ENCODE peak calls at places on chromosomes 1 and 21, in six cellular contexts. One of them, this sample, is unnamed.

GRCh38 chr1:153550398-153550758 is 1.3 kb upstream of the S100A3 start:
- DNase-seq in M059J: no peak
- DNase-seq in nucleus accumbens: no peak
- DNase-seq in GM18507: no peak
- DNase-seq in PC-3: no peak
- DNase-seq in stimulated activated CD8-positive, alpha-beta memory T cell treated with anti-CD3 and anti-CD28 coated beads, Interleukin-4, amount 100 ng/mL, for 1 hour: no peak
- DNase-seq in this sample: no peak

GRCh38 chr1:48329905-48330304 is 107.4 kb downstream of the SLC5A9 start:
- DNase-seq in M059J: no peak
- DNase-seq in nucleus accumbens: no peak
- DNase-seq in GM18507: no peak
- DNase-seq in PC-3: no peak
- DNase-seq in stimulated activated CD8-positive, alpha-beta memory T cell treated with anti-CD3 and anti-CD28 coated beads, Interleukin-4, amount 100 ng/mL, for 1 hour: no peak
- DNase-seq in this sample: no peak

GRCh38 chr1:50458507-50458906 is 35.3 kb upstream of the DMRTA2 start:
- DNase-seq in M059J: no peak
- DNase-seq in nucleus accumbens: no peak
- DNase-seq in GM18507: no peak
- DNase-seq in PC-3: no peak
- DNase-seq in stimulated activated CD8-positive, alpha-beta memory T cell treated with anti-CD3 and anti-CD28 coated beads, Interleukin-4, amount 100 ng/mL, for 1 hour: no peak
- DNase-seq in this sample: no peak

GRCh38 chr1:202122639-202123335 is at the start of gene GPR37L1:
- DNase-seq in M059J: peak; percentile 56
- DNase-seq in nucleus accumbens: peak; percentile 62
- DNase-seq in GM18507: no peak
- DNase-seq in PC-3: peak; percentile 32
- DNase-seq in stimulated activated CD8-positive, alpha-beta memory T cell treated with anti-CD3 and anti-CD28 coated beads, Interleukin-4, amount 100 ng/mL, for 1 hour: no peak
- DNase-seq in this sample: no peak

GRCh38 chr1:206489980-206490534 is 17.3 kb upstream of the RASSF5 start:
- DNase-seq in M059J: peak; percentile 66
- DNase-seq in nucleus accumbens: no peak
- DNase-seq in GM18507: peak; percentile 71
- DNase-seq in PC-3: peak; percentile 93
- DNase-seq in stimulated activated CD8-positive, alpha-beta memory T cell treated with anti-CD3 and anti-CD28 coated beads, Interleukin-4, amount 100 ng/mL, for 1 hour: peak; percentile 43
- DNase-seq in this sample: no peak

GRCh38 chr1:94773931-94774422 is 46.2 kb upstream of the SLC44A3 start:
- DNase-seq in M059J: peak; percentile 83
- DNase-seq in nucleus accumbens: no peak
- DNase-seq in GM18507: no peak
- DNase-seq in PC-3: peak; percentile 51
- DNase-seq in stimulated activated CD8-positive, alpha-beta memory T cell treated with anti-CD3 and anti-CD28 coated beads, Interleukin-4, amount 100 ng/mL, for 1 hour: no peak
- DNase-seq in this sample: no peak

GRCh38 chr1:2019162-2019542 is at the start of gene GABRD:
- DNase-seq in M059J: no peak
- DNase-seq in nucleus accumbens: no peak
- DNase-seq in GM18507: no peak
- DNase-seq in PC-3: no peak
- DNase-seq in stimulated activated CD8-positive, alpha-beta memory T cell treated with anti-CD3 and anti-CD28 coated beads, Interleukin-4, amount 100 ng/mL, for 1 hour: no peak
- DNase-seq in this sample: no peak

GRCh38 chr1:10819198-10819901 is 22.9 kb upstream of the CASZ1 start:
- DNase-seq in M059J: no peak
- DNase-seq in nucleus accumbens: no peak
- DNase-seq in GM18507: no peak
- DNase-seq in PC-3: no peak
- DNase-seq in stimulated activated CD8-positive, alpha-beta memory T cell treated with anti-CD3 and anti-CD28 coated beads, Interleukin-4, amount 100 ng/mL, for 1 hour: no peak
- DNase-seq in this sample: no peak

GRCh38 chr21:45202889-45203288 is 84.8 kb downstream of the POFUT2 start:
- DNase-seq in M059J: no peak
- DNase-seq in nucleus accumbens: no peak
- DNase-seq in GM18507: no peak
- DNase-seq in PC-3: no peak
- DNase-seq in stimulated activated CD8-positive, alpha-beta memory T cell treated with anti-CD3 and anti-CD28 coated beads, Interleukin-4, amount 100 ng/mL, for 1 hour: no peak
- DNase-seq in this sample: no peak

GRCh38 chr1:44632511-44633072 is 41.7 kb downstream of the TMEM53 start:
- DNase-seq in M059J: peak; percentile 31
- DNase-seq in nucleus accumbens: no peak
- DNase-seq in GM18507: no peak
- DNase-seq in PC-3: no peak
- DNase-seq in stimulated activated CD8-positive, alpha-beta memory T cell treated with anti-CD3 and anti-CD28 coated beads, Interleukin-4, amount 100 ng/mL, for 1 hour: no peak
- DNase-seq in this sample: no peak

GRCh38 chr1:208170252-208170651 is 73.9 kb downstream of the PLXNA2 start:
- DNase-seq in M059J: peak; percentile 34
- DNase-seq in nucleus accumbens: no peak
- DNase-seq in GM18507: no peak
- DNase-seq in PC-3: no peak
- DNase-seq in stimulated activated CD8-positive, alpha-beta memory T cell treated with anti-CD3 and anti-CD28 coated beads, Interleukin-4, amount 100 ng/mL, for 1 hour: no peak
- DNase-seq in this sample: no peak

GRCh38 chr1:230641346-230641745 is 935 bp upstream of the COG2 start:
- DNase-seq in M059J: peak; percentile 69
- DNase-seq in nucleus accumbens: no peak
- DNase-seq in GM18507: no peak
- DNase-seq in PC-3: peak; percentile 60
- DNase-seq in stimulated activated CD8-positive, alpha-beta memory T cell treated with anti-CD3 and anti-CD28 coated beads, Interleukin-4, amount 100 ng/mL, for 1 hour: no peak
- DNase-seq in this sample: no peak

GRCh38 chr1:179164494-179164893 is 65.0 kb downstream of the ABL2 start:
- DNase-seq in M059J: peak; percentile 39
- DNase-seq in nucleus accumbens: no peak
- DNase-seq in GM18507: no peak
- DNase-seq in PC-3: peak; percentile 78
- DNase-seq in stimulated activated CD8-positive, alpha-beta memory T cell treated with anti-CD3 and anti-CD28 coated beads, Interleukin-4, amount 100 ng/mL, for 1 hour: no peak
- DNase-seq in this sample: peak; percentile 74

GRCh38 chr1:162003825-162004205 is 19.9 kb downstream of the OLFML2B start:
- DNase-seq in M059J: peak; percentile 98
- DNase-seq in nucleus accumbens: no peak
- DNase-seq in GM18507: no peak
- DNase-seq in PC-3: peak; percentile 97
- DNase-seq in stimulated activated CD8-positive, alpha-beta memory T cell treated with anti-CD3 and anti-CD28 coated beads, Interleukin-4, amount 100 ng/mL, for 1 hour: no peak
- DNase-seq in this sample: peak; percentile 73

GRCh38 chr1:51578383-51579109 is 38.3 kb upstream of the OSBPL9 start:
- DNase-seq in M059J: no peak
- DNase-seq in nucleus accumbens: no peak
- DNase-seq in GM18507: peak; percentile 35
- DNase-seq in PC-3: no peak
- DNase-seq in stimulated activated CD8-positive, alpha-beta memory T cell treated with anti-CD3 and anti-CD28 coated beads, Interleukin-4, amount 100 ng/mL, for 1 hour: no peak
- DNase-seq in this sample: no peak

GRCh38 chr21:34609244-34609950 is 5.5 kb downstream of the RCAN1 start:
- DNase-seq in M059J: no peak
- DNase-seq in nucleus accumbens: no peak
- DNase-seq in GM18507: no peak
- DNase-seq in PC-3: no peak
- DNase-seq in stimulated activated CD8-positive, alpha-beta memory T cell treated with anti-CD3 and anti-CD28 coated beads, Interleukin-4, amount 100 ng/mL, for 1 hour: no peak
- DNase-seq in this sample: no peak

GRCh38 chr1:15246960-15247614 is at the start of gene FHAD1:
- DNase-seq in M059J: peak; percentile 68
- DNase-seq in nucleus accumbens: no peak
- DNase-seq in GM18507: peak; percentile 43
- DNase-seq in PC-3: peak; percentile 41
- DNase-seq in stimulated activated CD8-positive, alpha-beta memory T cell treated with anti-CD3 and anti-CD28 coated beads, Interleukin-4, amount 100 ng/mL, for 1 hour: peak; percentile 15
- DNase-seq in this sample: no peak

GRCh38 chr1:77514871-77515776 is 167.3 kb downstream of the ZZZ3 start:
- DNase-seq in M059J: peak; percentile 67
- DNase-seq in nucleus accumbens: peak; percentile 23
- DNase-seq in GM18507: no peak
- DNase-seq in PC-3: no peak
- DNase-seq in stimulated activated CD8-positive, alpha-beta memory T cell treated with anti-CD3 and anti-CD28 coated beads, Interleukin-4, amount 100 ng/mL, for 1 hour: no peak
- DNase-seq in this sample: peak; percentile 69

GRCh38 chr1:235821361-235821981 is 45.2 kb downstream of the LYST start:
- DNase-seq in M059J: peak; percentile 78
- DNase-seq in nucleus accumbens: no peak
- DNase-seq in GM18507: no peak
- DNase-seq in PC-3: peak; percentile 58
- DNase-seq in stimulated activated CD8-positive, alpha-beta memory T cell treated with anti-CD3 and anti-CD28 coated beads, Interleukin-4, amount 100 ng/mL, for 1 hour: no peak
- DNase-seq in this sample: no peak

GRCh38 chr1:100597069-100597741 is 59.3 kb downstream of the GPR88 start:
- DNase-seq in M059J: peak; percentile 93
- DNase-seq in nucleus accumbens: no peak
- DNase-seq in GM18507: no peak
- DNase-seq in PC-3: peak; percentile 85
- DNase-seq in stimulated activated CD8-positive, alpha-beta memory T cell treated with anti-CD3 and anti-CD28 coated beads, Interleukin-4, amount 100 ng/mL, for 1 hour: no peak
- DNase-seq in this sample: peak; percentile 94

GRCh38 chr1:243801378-243801777 is 48.7 kb downstream of the AKT3 start:
- DNase-seq in M059J: no peak
- DNase-seq in nucleus accumbens: no peak
- DNase-seq in GM18507: no peak
- DNase-seq in PC-3: no peak
- DNase-seq in stimulated activated CD8-positive, alpha-beta memory T cell treated with anti-CD3 and anti-CD28 coated beads, Interleukin-4, amount 100 ng/mL, for 1 hour: no peak
- DNase-seq in this sample: no peak

GRCh38 chr1:53160924-53161378 is 18.5 kb upstream of the SLC1A7 start:
- DNase-seq in M059J: no peak
- DNase-seq in nucleus accumbens: no peak
- DNase-seq in GM18507: no peak
- DNase-seq in PC-3: no peak
- DNase-seq in stimulated activated CD8-positive, alpha-beta memory T cell treated with anti-CD3 and anti-CD28 coated beads, Interleukin-4, amount 100 ng/mL, for 1 hour: no peak
- DNase-seq in this sample: no peak